ENCODE peak calls at places on chromosomes 5 and 9, in seven cellular contexts. Y is A549; I is OCI-LY7; A is thyroid gland; Z is CD8-positive, alpha-beta T cell; G is effector memory CD4-positive, alpha-beta T cell; L is GM23248. S is an unnamed sample. For H3K9me3, the result is how much of the 10 kb centered on the place peaks cover.

GRCh38 chr9:13899924-13900323 is 414.0 kb downstream of the NFIB start:
- DNase-seq in Y (no peak), I (no peak), A (no peak), Z (no peak), G (no peak), L (no peak), S (no peak)

GRCh38 chr5:102536323-102536928 is 37.6 kb upstream of the SLCO6A1 start:
- DNase-seq in Y (peak), I (no peak), A (no peak), Z (no peak), G (no peak), L (peak), S (no peak)

GRCh38 chr5:135008556-135008955 is 25.5 kb downstream of the PITX1 start:
- DNase-seq in Y (no peak), I (no peak), A (no peak), Z (no peak), G (no peak), L (no peak), S (no peak)

GRCh38 chr5:175520321-175520720 is 42.0 kb downstream of the SFXN1 start:
- DNase-seq in Y (no peak), I (no peak), A (no peak), Z (peak), G (no peak), L (no peak), S (no peak)

GRCh38 chr5:163705983-163706771 is 200.8 kb downstream of the MAT2B start:
- DNase-seq in Y (no peak), I (no peak), A (no peak), Z (no peak), G (no peak), L (peak), S (no peak)

GRCh38 chr5:4640793-4641192 is 499.3 kb upstream of the ADAMTS16 start:
- DNase-seq in Y (no peak), I (no peak), A (no peak), Z (no peak), G (no peak), L (peak), S (peak)

GRCh38 chr9:128713941-128714573 is 9.9 kb downstream of the ZDHHC12 start:
- DNase-seq in Y (no peak), I (no peak), A (no peak), Z (no peak), G (no peak), L (no peak), S (no peak)

GRCh38 chr9:109194157-109194556 is 27.1 kb upstream of the FRRS1L start:
- DNase-seq in Y (no peak), I (no peak), A (no peak), Z (no peak), G (no peak), L (no peak), S (no peak)

GRCh38 chr5:66558562-66558961 is 37.6 kb upstream of the MAST4 start:
- DNase-seq in Y (no peak), I (no peak), A (no peak), Z (no peak), G (no peak), L (no peak), S (no peak)

GRCh38 chr9:37675661-37676060 is 24.9 kb downstream of the FRMPD1 start:
- DNase-seq in Y (no peak), I (no peak), A (no peak), Z (no peak), G (no peak), L (no peak), S (no peak)

GRCh38 chr5:137146402-137146889 is 352.7 kb downstream of the SPOCK1 start:
- DNase-seq in Y (peak), I (no peak), A (no peak), Z (no peak), G (no peak), L (peak), S (no peak)

GRCh38 chr5:171450423-171451246 is 31.2 kb downstream of the FGF18 start:
- DNase-seq in Y (no peak), I (no peak), A (peak), Z (no peak), G (no peak), L (peak), S (no peak)

GRCh38 chr5:138981131-138981530 is 106.0 kb upstream of the LRRTM2 start:
- DNase-seq in Y (no peak), I (no peak), A (no peak), Z (no peak), G (no peak), L (peak), S (no peak)

GRCh38 chr5:72172832-72173231 is 65.6 kb downstream of the MAP1B start:
- DNase-seq in Y (no peak), I (no peak), A (no peak), Z (no peak), G (no peak), L (no peak), S (no peak)

GRCh38 chr9:93071464-93071863 is 13.0 kb downstream of the SUSD3 start:
- DNase-seq in Y (peak), I (peak), A (no peak), Z (no peak), G (no peak), L (peak), S (peak)

GRCh38 chr5:141393267-141393666 is 834 bp downstream of the PCDHGA8 start:
- DNase-seq in Y (no peak), I (no peak), A (no peak), Z (no peak), G (no peak), L (no peak), S (no peak)
- H3K9me3 ChIP-seq in Y (half or more), I (under half), A (under half), Z (under half), G (under half), L (under half), S (under half)

DNA sequence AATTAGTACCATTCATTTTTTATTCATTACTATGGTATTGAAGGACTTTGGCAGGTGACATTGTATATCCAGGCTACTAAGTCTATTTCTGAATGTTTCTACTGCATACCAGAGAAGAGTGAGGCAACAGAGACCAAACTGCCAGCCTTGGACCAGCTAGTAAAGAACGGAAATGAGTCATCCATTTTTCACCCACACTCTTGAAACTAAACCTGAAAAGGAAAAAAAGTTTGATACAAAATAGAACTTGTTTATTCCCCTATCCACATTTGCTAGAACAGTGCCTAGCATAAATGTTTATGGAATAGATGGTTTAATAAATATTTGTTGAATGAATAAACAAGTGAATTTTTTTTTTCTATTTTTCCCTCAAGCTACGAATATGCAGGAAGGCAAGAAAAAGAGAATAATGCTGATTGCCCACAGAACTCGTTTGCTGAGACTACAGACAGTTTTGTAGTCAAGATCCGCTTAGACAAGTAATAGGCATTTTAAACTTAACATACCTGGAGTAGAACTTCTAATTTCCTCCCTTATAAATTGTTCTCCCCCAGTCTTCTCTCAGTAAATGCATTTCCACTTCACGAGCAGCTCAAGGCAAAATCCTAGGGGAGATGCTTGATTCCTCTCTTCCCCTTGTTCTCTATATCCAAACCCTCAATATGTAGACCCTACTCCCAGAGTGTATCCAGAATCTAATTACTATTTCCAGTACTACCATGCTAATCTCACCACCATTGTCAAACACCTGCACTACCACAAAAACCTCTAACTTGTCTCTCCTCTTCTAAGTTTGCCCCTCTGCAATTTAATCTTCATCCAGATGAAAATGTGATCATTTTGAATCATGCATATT is 146.1 kb upstream of the RASA1 start:
- DNase-seq in Y (peak), I (peak), A (no peak), Z (peak), G (no peak), L (peak), S (no peak)
- H3K4me3 ChIP-seq in Y (no peak), I (no peak), A (no peak), Z (no peak), G (no peak), L (peak), S (no peak)

DNA sequence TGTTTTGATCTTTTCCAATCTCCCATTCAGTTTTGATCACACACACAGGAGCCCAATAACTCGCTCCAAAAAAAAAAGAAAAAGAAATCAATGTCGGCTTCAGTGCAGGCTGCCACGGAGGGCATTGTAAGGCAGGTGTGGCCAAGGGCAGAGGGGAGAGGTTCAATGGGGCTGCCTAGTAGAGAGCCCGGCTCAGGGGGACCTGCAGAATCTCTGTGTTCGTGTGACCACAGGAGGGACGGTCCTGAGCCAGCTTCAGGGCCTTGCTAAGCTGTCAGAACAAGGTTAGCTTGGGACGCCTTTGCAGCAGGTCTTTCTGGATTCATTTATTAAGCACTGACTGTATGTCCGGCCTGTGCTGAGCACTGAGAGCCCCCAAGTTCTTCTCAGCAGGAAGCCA is 22.2 kb downstream of the OLFM1 start:
- DNase-seq in Y (no peak), I (no peak), A (no peak), Z (no peak), G (no peak), L (no peak), S (no peak)
- H3K27ac ChIP-seq in Y (no peak), I (no peak), A (no peak), Z (no peak), G (no peak), L (no peak), S (no peak)

DNA sequence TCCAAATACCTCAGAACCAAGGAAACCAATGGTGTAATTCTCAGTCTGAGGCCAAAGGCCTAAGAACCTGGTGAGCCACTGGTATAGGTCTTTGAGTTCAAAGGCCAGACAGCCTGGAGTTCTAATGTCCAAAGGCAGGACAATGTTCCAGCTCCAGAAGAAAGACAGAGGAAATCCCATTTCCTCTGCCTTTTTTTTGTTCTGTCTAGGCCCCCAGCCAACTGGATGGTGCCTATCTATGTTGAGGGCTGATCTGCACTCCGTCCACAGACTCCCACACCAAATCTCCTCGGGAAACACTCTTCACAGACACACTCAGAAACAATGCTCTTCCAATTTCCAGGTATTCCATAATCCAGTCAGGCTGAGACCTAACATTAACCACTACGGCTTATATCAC is 30.1 kb downstream of the FNIP1 start:
- DNase-seq in Y (no peak), I (no peak), A (no peak), Z (no peak), G (no peak), L (no peak), S (no peak)
- H3K9me3 ChIP-seq in Y (under half), I (under half), A (under half), Z (under half), G (under half), L (under half), S (under half)